ENCODE peak calls at places on chromosome 18, in five cellular contexts. C, B, K, O and W are unnamed samples.

GRCh38 chr18:35511428-35511827 is 13.7 kb upstream of the INO80C start:
- ATAC-seq in K (peak; percentile 42), O (no peak), C (no peak), B (peak; percentile 6), W (no peak)

GRCh38 chr18:58562146-58562998 is 66.5 kb downstream of the ALPK2 start:
- ATAC-seq in O (no peak), C (no peak), K (no peak), B (no peak), W (no peak)

GRCh38 chr18:13500227-13500865 is 226.0 kb downstream of the FAM210A start:
- ATAC-seq in K (no peak), O (peak; percentile 36), C (no peak), B (peak; percentile 61), W (peak; percentile 83)

GRCh38 chr18:22391571-22392359 is 25.9 kb downstream of the CTAGE1 start:
- ATAC-seq in C (no peak), B (no peak), K (peak; percentile 81), O (peak; percentile 85), W (no peak)

GRCh38 chr18:74463271-74463670 is 6.2 kb upstream of the DIPK1C start:
- ATAC-seq in K (no peak), C (no peak), B (no peak), O (no peak), W (no peak)

GRCh38 chr18:12088731-12089375 is 4.8 kb upstream of the ANKRD62 start:
- ATAC-seq in C (no peak), B (peak; percentile 26), O (no peak), K (no peak), W (no peak)

GRCh38 chr18:79332601-79333000 is 63.1 kb upstream of the NFATC1 start:
- ATAC-seq in B (no peak), O (no peak), K (no peak), C (no peak), W (no peak)

GRCh38 chr18:22753130-22753831 is 179.8 kb upstream of the RBBP8 start:
- ATAC-seq in O (no peak), C (no peak), B (no peak), K (no peak), W (no peak)

GRCh38 chr18:35042389-35043066 is 1.3 kb downstream of the MAPRE2 start:
- ATAC-seq in O (peak; percentile 54), K (peak; percentile 37), C (no peak), B (peak; percentile 9), W (no peak)

GRCh38 chr18:38633333-38633732 is 1067.7 kb upstream of the CELF4 start:
- ATAC-seq in O (no peak), K (no peak), C (no peak), B (no peak), W (no peak)

GRCh38 chr18:8140841-8141501 is 468.3 kb upstream of the RAB12 start:
- ATAC-seq in O (no peak), B (no peak), K (no peak), C (peak; percentile 74), W (no peak)

GRCh38 chr18:59062643-59063006 is 77.1 kb upstream of the SEC11C start:
- ATAC-seq in B (no peak), C (no peak), O (no peak), K (no peak), W (no peak)

GRCh38 chr18:56716692-56717146 is 65.6 kb downstream of the WDR7 start:
- ATAC-seq in B (no peak), O (no peak), K (peak; percentile 78), C (no peak), W (no peak)

GRCh38 chr18:12028040-12028628 is 46.8 kb downstream of the IMPA2 start:
- ATAC-seq in O (no peak), B (no peak), C (no peak), K (no peak), W (no peak)

GRCh38 chr18:50193796-50194622 is 938 bp downstream of the MYO5B start:
- ATAC-seq in C (peak; percentile 28), O (no peak), B (peak; percentile 5), K (no peak), W (peak; percentile 18)

GRCh38 chr18:79944126-79944731 is 7.2 kb downstream of the SLC66A2 start:
- ATAC-seq in C (peak; percentile 29), K (peak; percentile 88), O (peak; percentile 64), B (peak; percentile 3), W (no peak)

GRCh38 chr18:49055787-49056186 is 105.0 kb upstream of the SMAD7 start:
- ATAC-seq in O (no peak), C (no peak), K (peak; percentile 72), B (peak; percentile 62), W (no peak)

GRCh38 chr18:9930299-9930884 is 16.6 kb downstream of the VAPA start:
- ATAC-seq in K (no peak), C (no peak), B (no peak), O (no peak), W (no peak)

GRCh38 chr18:9792565-9793226 is 84.6 kb downstream of the RAB31 start:
- ATAC-seq in O (no peak), B (peak; percentile 65), K (no peak), C (peak; percentile 96), W (no peak)